ENCODE peak calls at places on chromosomes 2 and 18, in nine cellular contexts. R, N, X, S, A, P, O, G and C are unnamed samples.

GRCh38 chr2:238145851-238146250 is 7.4 kb downstream of the KLHL30 start:
- DNase-seq in R (no peak), N (no peak), X (no peak), S (no peak), A (no peak), P (no peak), O (no peak), G (no peak), C (no peak)

GRCh38 chr2:33214857-33215256 is 261.6 kb upstream of the RASGRP3 start:
- DNase-seq in R (no peak), N (no peak), X (no peak), S (no peak), A (no peak), P (no peak), O (no peak), G (no peak), C (no peak)

GRCh38 chr2:68253211-68254068 is 1.1 kb upstream of the PPP3R1 start:
- DNase-seq in R (no peak), N (peak), X (no peak), S (no peak), A (no peak), P (peak), O (no peak), G (no peak), C (no peak)

GRCh38 chr18:58692420-58693185 is 21.3 kb downstream of the MALT1 start:
- DNase-seq in R (no peak), N (no peak), X (no peak), S (no peak), A (no peak), P (no peak), O (no peak), G (no peak), C (no peak)

GRCh38 chr2:8138923-8139667 is 542.8 kb upstream of the ID2 start:
- DNase-seq in R (no peak), N (no peak), X (peak), S (no peak), A (no peak), P (no peak), O (no peak), G (no peak), C (no peak)

GRCh38 chr2:45010706-45011036 is 1.4 kb upstream of the SIX2 start:
- DNase-seq in R (no peak), N (no peak), X (no peak), S (no peak), A (no peak), P (no peak), O (no peak), G (no peak), C (no peak)

GRCh38 chr18:12886498-12887126 is 2.6 kb upstream of the PTPN2 start:
- DNase-seq in R (no peak), N (no peak), X (no peak), S (no peak), A (no peak), P (no peak), O (no peak), G (no peak), C (no peak)

GRCh38 chr18:48388478-48388877 is 20.7 kb downstream of the ZBTB7C start:
- DNase-seq in R (no peak), N (no peak), X (no peak), S (no peak), A (no peak), P (no peak), O (no peak), G (no peak), C (no peak)

GRCh38 chr2:144944506-144945230 is 424.7 kb upstream of the ZEB2 start:
- DNase-seq in R (no peak), N (no peak), X (no peak), S (no peak), A (no peak), P (no peak), O (no peak), G (no peak), C (no peak)

GRCh38 chr2:151891566-151892194 is 63.5 kb upstream of the ARL5A start:
- DNase-seq in R (no peak), N (no peak), X (no peak), S (no peak), A (no peak), P (no peak), O (no peak), G (no peak), C (no peak)